ENCODE peak calls at places on chromosomes 6 and 20, in six cellular contexts. K is neural progenitor cell, M is PC-3, Z is mammary epithelial cell, E is cardiac fibroblast, A is spleen. Q is an unnamed sample.

GRCh38 chr20:57215426-57215825 is 51.0 kb downstream of the BMP7 start:
- DNase-seq in K (no peak), M (no peak), Z (no peak), E (no peak), A (no peak), Q (no peak)

GRCh38 chr6:13425971-13426931 is 61.1 kb downstream of the GFOD1 start:
- DNase-seq in K (no peak), M (peak), Z (peak), E (peak), A (peak), Q (no peak)

GRCh38 chr20:56629464-56630085 is 469 bp downstream of the TFAP2C start:
- DNase-seq in K (peak), M (peak), Z (no peak), E (no peak), A (no peak), Q (no peak)

GRCh38 chr6:170281331-170282292 is 9.3 kb downstream of the DLL1 start:
- DNase-seq in K (no peak), M (no peak), Z (no peak), E (no peak), A (peak), Q (no peak)

GRCh38 chr6:113447088-113447831 is 409.9 kb upstream of the MARCKS start:
- DNase-seq in K (no peak), M (peak), Z (peak), E (peak), A (no peak), Q (no peak)

GRCh38 chr20:36861875-36862801 is 13.8 kb upstream of the TLDC2 start:
- DNase-seq in K (peak), M (peak), Z (peak), E (peak), A (peak), Q (peak)

GRCh38 chr6:157946865-157947532 is 34.7 kb upstream of the SYNJ2 start:
- DNase-seq in K (peak), M (peak), Z (no peak), E (peak), A (no peak), Q (no peak)

GRCh38 chr6:156859686-156860085 is 82.5 kb downstream of the ARID1B start:
- DNase-seq in K (no peak), M (no peak), Z (no peak), E (no peak), A (no peak), Q (no peak)

GRCh38 chr6:13953061-13953705 is 28.4 kb downstream of the RNF182 start:
- DNase-seq in K (no peak), M (peak), Z (peak), E (no peak), A (no peak), Q (no peak)

GRCh38 chr6:18101873-18102272 is 20.6 kb downstream of the NHLRC1 start:
- DNase-seq in K (no peak), M (no peak), Z (no peak), E (no peak), A (no peak), Q (no peak)

GRCh38 chr6:15416932-15417509 is 171.2 kb downstream of the JARID2 start:
- DNase-seq in K (no peak), M (no peak), Z (no peak), E (no peak), A (no peak), Q (no peak)

GRCh38 chr6:56915832-56916231 is 39.1 kb upstream of the BEND6 start:
- DNase-seq in K (no peak), M (no peak), Z (no peak), E (no peak), A (no peak), Q (no peak)

GRCh38 chr6:129844118-129844891 is 16.8 kb downstream of the TMEM244 start:
- DNase-seq in K (peak), M (peak), Z (peak), E (peak), A (no peak), Q (no peak)

GRCh38 chr20:61451953-61452352 is 199.9 kb downstream of the CDH4 start:
- DNase-seq in K (no peak), M (no peak), Z (no peak), E (no peak), A (no peak), Q (no peak)

GRCh38 chr6:81950877-81951276 is 198.4 kb upstream of the TENT5A start:
- DNase-seq in K (no peak), M (peak), Z (peak), E (no peak), A (no peak), Q (no peak)

GRCh38 chr6:40274058-40274457 is 313.1 kb downstream of the LRFN2 start:
- DNase-seq in K (no peak), M (no peak), Z (peak), E (no peak), A (no peak), Q (no peak)

GRCh38 chr6:140105857-140106256 is 731.4 kb upstream of the CITED2 start:
- DNase-seq in K (peak), M (peak), Z (no peak), E (peak), A (no peak), Q (no peak)

GRCh38 chr20:22801528-22801927 is 217.2 kb upstream of the FOXA2 start:
- DNase-seq in K (no peak), M (no peak), Z (no peak), E (peak), A (no peak), Q (no peak)

GRCh38 chr20:53077373-53078205 is 105.4 kb downstream of the TSHZ2 start:
- DNase-seq in K (no peak), M (peak), Z (peak), E (peak), A (no peak), Q (no peak)

GRCh38 chr6:130923350-130923749 is 96.1 kb downstream of the SMLR1 start:
- DNase-seq in K (no peak), M (no peak), Z (no peak), E (no peak), A (no peak), Q (no peak)

GRCh38 chr6:27237089-27237723 is 10.3 kb upstream of the PRSS16 start:
- DNase-seq in K (peak), M (peak), Z (peak), E (peak), A (no peak), Q (no peak)

GRCh38 chr20:59735917-59736316 is 131.6 kb downstream of the PHACTR3 start:
- DNase-seq in K (no peak), M (no peak), Z (no peak), E (no peak), A (no peak), Q (no peak)

GRCh38 chr6:84258268-84258667 is 30.8 kb upstream of the CEP162 start:
- DNase-seq in K (no peak), M (no peak), Z (no peak), E (peak), A (no peak), Q (no peak)

GRCh38 chr20:63074182-63074581 is 67.4 kb upstream of the BHLHE23 start:
- DNase-seq in K (no peak), M (no peak), Z (no peak), E (no peak), A (peak), Q (no peak)

GRCh38 chr6:56902551-56903464 is 52.1 kb upstream of the BEND6 start:
- DNase-seq in K (peak), M (peak), Z (peak), E (peak), A (no peak), Q (no peak)

GRCh38 chr6:33927112-33927511 is 123.3 kb upstream of the MLN start:
- DNase-seq in K (no peak), M (no peak), Z (no peak), E (no peak), A (no peak), Q (no peak)

GRCh38 chr6:134288538-134289203 is 29.2 kb downstream of the SGK1 start:
- DNase-seq in K (no peak), M (peak), Z (peak), E (peak), A (no peak), Q (no peak)

GRCh38 chr20:47438464-47439381 is 63.0 kb upstream of the NCOA3 start:
- DNase-seq in K (no peak), M (peak), Z (peak), E (no peak), A (peak), Q (peak)

GRCh38 chr20:32521780-32522524 is 63.2 kb downstream of the NOL4L start:
- DNase-seq in K (peak), M (peak), Z (no peak), E (peak), A (peak), Q (no peak)

GRCh38 chr6:3960754-3961361 is 111.7 kb downstream of the FAM50B start:
- DNase-seq in K (no peak), M (peak), Z (peak), E (no peak), A (no peak), Q (no peak)

GRCh38 chr6:21586300-21586699 is 7.3 kb upstream of the SOX4 start:
- DNase-seq in K (no peak), M (no peak), Z (no peak), E (no peak), A (no peak), Q (no peak)

GRCh38 chr6:21587925-21588811 is 5.4 kb upstream of the SOX4 start:
- DNase-seq in K (peak), M (peak), Z (peak), E (peak), A (peak), Q (no peak)

GRCh38 chr6:21587182-21587924 is 6.2 kb upstream of the SOX4 start:
- DNase-seq in K (peak), M (peak), Z (peak), E (peak), A (peak), Q (no peak)

GRCh38 chr6:21588812-21589811 is 4.4 kb upstream of the SOX4 start:
- DNase-seq in K (peak), M (peak), Z (peak), E (peak), A (peak), Q (peak)

GRCh38 chr6:21586760-21587181 is 6.8 kb upstream of the SOX4 start:
- DNase-seq in K (no peak), M (no peak), Z (no peak), E (no peak), A (no peak), Q (no peak)
- H3K4me3 ChIP-seq in K (peak), M (peak), Z (peak), E (peak), A (peak), Q (no peak)

GRCh38 chr20:37935435-37935834 is 32.5 kb downstream of the VSTM2L start:
- DNase-seq in K (no peak), M (no peak), Z (no peak), E (peak), A (peak), Q (no peak)
- H3K4me3 ChIP-seq in K (no peak), M (no peak), Z (no peak), E (no peak), A (no peak), Q (no peak)

DNA sequence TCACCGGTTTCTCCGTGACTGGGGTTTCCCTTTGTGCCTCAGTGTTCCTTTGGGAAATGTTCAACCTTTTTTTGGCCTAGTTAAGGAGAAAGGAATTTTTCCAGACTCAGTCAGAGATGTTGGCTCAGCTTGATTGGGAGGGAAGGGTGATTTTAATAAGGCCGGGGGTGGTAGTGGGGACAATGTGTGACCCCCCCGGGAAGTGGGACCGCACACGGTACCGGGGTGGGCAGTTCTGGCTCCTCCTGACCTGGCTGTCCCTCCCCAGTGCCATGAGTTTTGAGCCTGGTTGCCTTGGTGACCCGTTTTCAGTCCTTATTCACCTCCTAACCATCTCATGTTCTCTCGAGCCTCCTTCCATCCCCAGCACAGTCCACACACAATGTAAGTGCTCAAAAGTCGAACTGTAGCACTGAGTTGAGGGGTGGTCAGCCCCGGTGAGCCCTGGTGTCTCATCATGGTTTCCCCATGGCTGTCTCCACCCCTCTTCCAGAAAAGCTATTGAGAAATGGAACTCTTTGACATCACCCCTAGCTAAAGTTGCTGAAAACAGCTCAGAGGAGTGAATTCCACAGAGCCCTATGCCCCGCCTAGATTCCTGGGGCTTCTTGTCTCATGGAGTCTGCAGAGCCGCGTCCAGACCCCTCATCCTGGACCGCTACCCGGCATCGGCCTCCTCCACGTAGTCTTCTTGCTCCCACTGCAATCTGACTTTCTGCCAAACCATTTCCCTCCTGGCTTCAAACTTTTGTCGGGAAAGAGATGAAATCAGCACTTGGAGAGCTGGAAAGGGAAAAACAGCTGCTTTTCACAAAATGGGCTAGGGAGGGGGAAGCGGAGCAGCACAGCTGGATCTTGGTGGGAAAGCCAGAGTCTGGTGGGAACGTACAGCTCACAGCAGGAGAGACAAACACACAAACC is 132.4 kb downstream of the SNX5 start:
- DNase-seq in K (peak), M (no peak), Z (no peak), E (peak), A (no peak), Q (no peak)
- H3K4me3 ChIP-seq in K (no peak), M (no peak), Z (no peak), E (no peak), A (no peak), Q (no peak)

GRCh38 chr6:150764638-150765456 is 100.7 kb upstream of the MTHFD1L start:
- DNase-seq in K (no peak), M (no peak), Z (no peak), E (no peak), A (no peak), Q (peak)
- H3K4me3 ChIP-seq in K (no peak), M (no peak), Z (no peak), E (no peak), A (no peak), Q (no peak)

GRCh38 chr6:106519460-106520394 is 109.6 kb downstream of the RTN4IP1 start:
- DNase-seq in K (no peak), M (peak), Z (peak), E (peak), A (peak), Q (no peak)
- H3K4me3 ChIP-seq in K (no peak), M (peak), Z (peak), E (no peak), A (peak), Q (no peak)

GRCh38 chr6:37134622-37135191 is 35.2 kb upstream of the PIM1 start:
- DNase-seq in K (no peak), M (peak), Z (peak), E (peak), A (no peak), Q (no peak)
- H3K4me3 ChIP-seq in K (no peak), M (peak), Z (no peak), E (no peak), A (no peak), Q (no peak)

GRCh38 chr6:149234051-149234962 is 83.2 kb upstream of the TAB2 start:
- DNase-seq in K (no peak), M (peak), Z (peak), E (peak), A (no peak), Q (no peak)
- H3K4me3 ChIP-seq in K (no peak), M (peak), Z (no peak), E (no peak), A (no peak), Q (no peak)

GRCh38 chr6:116373300-116373699 is 2.6 kb downstream of the DSE start:
- DNase-seq in K (no peak), M (no peak), Z (peak), E (no peak), A (no peak), Q (no peak)
- H3K4me3 ChIP-seq in K (no peak), M (no peak), Z (no peak), E (no peak), A (no peak), Q (no peak)

DNA sequence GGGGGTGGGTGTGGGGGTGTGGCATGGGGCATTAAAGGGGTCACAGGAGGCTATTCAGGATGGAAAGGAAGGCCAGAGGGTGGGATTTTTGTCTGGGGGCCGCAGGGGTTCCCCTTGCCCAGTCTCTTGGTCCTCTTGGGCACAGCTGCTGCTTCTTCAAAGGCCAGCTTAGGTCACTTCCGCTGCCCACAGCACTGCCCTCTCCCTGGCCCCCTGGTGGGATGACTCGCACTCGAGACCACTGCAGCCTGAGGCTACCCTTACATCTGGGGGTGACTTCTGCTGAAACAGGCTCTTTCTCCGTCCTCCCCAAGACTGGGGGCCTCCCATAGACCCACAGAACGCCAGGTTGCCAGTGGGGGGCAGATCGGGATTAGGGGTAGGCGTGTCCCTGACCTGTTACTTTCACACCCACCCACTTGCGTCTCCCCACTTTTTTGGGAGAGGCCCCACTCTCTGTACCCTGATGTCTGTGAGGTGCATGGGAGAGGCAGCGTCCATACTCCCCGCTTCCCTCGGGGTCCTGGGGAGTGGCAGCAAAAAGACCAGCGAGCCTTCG is 1.3 kb downstream of the LKAAEAR1 start:
- DNase-seq in K (no peak), M (no peak), Z (no peak), E (no peak), A (no peak), Q (no peak)
- H3K4me3 ChIP-seq in K (peak), M (peak), Z (no peak), E (peak), A (peak), Q (peak)

GRCh38 chr6:30447237-30447636 is 42.1 kb upstream of the HLA-E start:
- DNase-seq in K (peak), M (peak), Z (no peak), E (no peak), A (no peak), Q (no peak)

GRCh38 chr6:30450548-30450907 is 38.8 kb upstream of the HLA-E start:
- DNase-seq in K (no peak), M (no peak), Z (no peak), E (no peak), A (no peak), Q (no peak)

GRCh38 chr6:30446259-30446658 is 43.0 kb upstream of the HLA-E start:
- DNase-seq in K (no peak), M (no peak), Z (no peak), E (no peak), A (no peak), Q (no peak)

GRCh38 chr6:30452736-30453507 is 36.4 kb upstream of the HLA-E start:
- DNase-seq in K (no peak), M (no peak), Z (no peak), E (no peak), A (no peak), Q (no peak)

GRCh38 chr6:30450908-30451818 is 38.1 kb upstream of the HLA-E start:
- DNase-seq in K (peak), M (no peak), Z (peak), E (peak), A (peak), Q (no peak)
- H3K4me3 ChIP-seq in K (no peak), M (no peak), Z (no peak), E (no peak), A (no peak), Q (no peak)